ENCODE peak calls at places on chromosomes 3 and 15, in four cellular contexts. One of them, this sample, is unnamed.

GRCh38 chr15:53762916-53763315 is 3.5 kb upstream of the WDR72 start:
- DNase-seq in substantia nigra: no peak
- DNase-seq in GM23338: no peak
- DNase-seq in neural progenitor cell: no peak
- DNase-seq in this sample: no peak

GRCh38 chr15:60408438-60409105 is 10.8 kb upstream of the ANXA2 start:
- DNase-seq in substantia nigra: no peak
- DNase-seq in GM23338: no peak
- DNase-seq in neural progenitor cell: no peak
- DNase-seq in this sample: no peak

GRCh38 chr3:146577662-146578061 is 27.5 kb downstream of the PLSCR5 start:
- DNase-seq in substantia nigra: no peak
- DNase-seq in GM23338: peak
- DNase-seq in neural progenitor cell: peak
- DNase-seq in this sample: no peak

GRCh38 chr3:61136191-61136590 is 115.1 kb downstream of the FHIT start:
- DNase-seq in substantia nigra: no peak
- DNase-seq in GM23338: no peak
- DNase-seq in neural progenitor cell: no peak
- DNase-seq in this sample: no peak

GRCh38 chr15:37134699-37135131 is 34.4 kb upstream of the MEIS2 start:
- DNase-seq in substantia nigra: no peak
- DNase-seq in GM23338: peak
- DNase-seq in neural progenitor cell: peak
- DNase-seq in this sample: no peak

GRCh38 chr15:33801954-33802353 is 166.3 kb upstream of the CHRM5 start:
- DNase-seq in substantia nigra: no peak
- DNase-seq in GM23338: no peak
- DNase-seq in neural progenitor cell: no peak
- DNase-seq in this sample: no peak

GRCh38 chr15:44670087-44670945 is 6.9 kb upstream of the SPG11 start:
- DNase-seq in substantia nigra: no peak
- DNase-seq in GM23338: no peak
- DNase-seq in neural progenitor cell: no peak
- DNase-seq in this sample: no peak

GRCh38 chr3:50192689-50193141 is 1.3 kb downstream of the GNAT1 start:
- DNase-seq in substantia nigra: no peak
- DNase-seq in GM23338: peak
- DNase-seq in neural progenitor cell: peak
- DNase-seq in this sample: peak

GRCh38 chr3:12120374-12121140 is 38.2 kb downstream of the TIMP4 start:
- DNase-seq in substantia nigra: no peak
- DNase-seq in GM23338: no peak
- DNase-seq in neural progenitor cell: no peak
- DNase-seq in this sample: no peak

GRCh38 chr15:60651734-60652141 is 172.8 kb upstream of the ICE2 start:
- DNase-seq in substantia nigra: no peak
- DNase-seq in GM23338: peak
- DNase-seq in neural progenitor cell: peak
- DNase-seq in this sample: no peak

GRCh38 chr3:177944228-177944661 is 592.0 kb upstream of the KCNMB2 start:
- DNase-seq in substantia nigra: no peak
- DNase-seq in GM23338: no peak
- DNase-seq in neural progenitor cell: no peak
- DNase-seq in this sample: no peak

GRCh38 chr3:155978324-155978723 is 107.9 kb downstream of the GMPS start:
- DNase-seq in substantia nigra: no peak
- DNase-seq in GM23338: no peak
- DNase-seq in neural progenitor cell: no peak
- DNase-seq in this sample: no peak

GRCh38 chr15:95557226-95558046 is 773.1 kb upstream of the NR2F2 start:
- DNase-seq in substantia nigra: no peak
- DNase-seq in GM23338: no peak
- DNase-seq in neural progenitor cell: no peak
- DNase-seq in this sample: no peak

DNA sequence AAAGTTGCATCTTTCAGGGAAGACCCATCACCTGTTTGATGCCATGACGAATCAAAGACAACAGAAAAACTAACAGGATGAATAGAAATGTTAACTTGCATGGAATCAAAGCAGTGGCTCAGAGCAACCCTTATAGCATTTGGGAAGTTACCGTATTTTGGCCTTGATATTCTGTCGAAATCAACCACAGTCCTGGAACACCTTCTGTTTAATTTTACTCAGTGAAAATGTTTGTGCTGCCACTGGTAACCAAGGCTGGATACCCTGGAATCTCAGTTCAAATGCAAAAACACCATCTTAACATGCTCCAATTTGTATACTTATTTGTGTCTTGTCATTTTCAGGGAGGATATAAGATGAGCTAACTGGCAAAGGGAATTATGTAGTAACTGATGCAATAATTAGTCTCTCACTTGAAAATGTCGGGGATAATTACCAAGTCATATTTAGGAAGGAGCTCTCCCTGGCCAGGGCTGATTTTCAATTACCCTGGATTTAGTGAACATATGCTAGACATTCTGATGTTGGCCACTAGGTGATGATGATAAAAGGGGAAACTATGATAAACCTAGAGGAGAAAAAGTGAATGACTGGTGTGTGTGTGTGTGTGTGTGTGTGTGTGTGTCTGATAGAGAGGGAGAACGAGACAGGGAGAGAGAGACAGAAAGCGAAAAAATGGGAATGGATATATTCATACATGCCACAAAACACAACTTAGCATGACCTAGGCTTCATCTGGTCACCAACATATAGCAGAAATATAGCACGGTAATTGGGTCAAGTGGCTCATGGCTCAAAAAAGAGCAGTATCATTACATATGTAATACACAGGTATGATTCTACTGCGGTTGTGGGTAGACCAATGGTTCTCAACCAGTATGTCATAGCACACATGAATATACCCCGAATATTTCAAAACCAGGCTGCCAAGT is 19.0 kb upstream of the PRICKLE2 start:
- DNase-seq in substantia nigra: no peak
- DNase-seq in GM23338: peak
- DNase-seq in neural progenitor cell: no peak
- DNase-seq in this sample: no peak
- H3K27ac ChIP-seq in substantia nigra: no peak
- H3K27ac ChIP-seq in GM23338: no peak
- H3K27ac ChIP-seq in neural progenitor cell: no peak
- H3K27ac ChIP-seq in this sample: no peak

DNA sequence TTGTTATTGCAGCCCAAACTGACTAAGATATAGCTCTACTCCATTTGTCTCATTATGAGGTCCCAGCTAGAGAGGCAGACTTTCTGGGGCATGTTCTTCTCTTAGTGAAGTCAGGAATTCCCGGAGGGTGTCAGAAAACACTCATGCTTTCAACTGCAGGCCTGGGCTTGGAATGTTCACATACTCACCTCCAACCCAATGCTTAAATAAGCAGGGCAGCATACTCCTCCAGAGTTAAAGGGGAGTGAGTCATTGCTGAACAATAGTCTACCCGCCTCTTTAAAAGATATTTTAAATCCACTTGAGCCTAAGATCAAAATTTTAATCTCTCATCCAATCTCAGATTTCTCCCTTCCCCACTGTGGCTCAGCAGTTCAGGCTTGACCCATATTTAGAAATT is 167.8 kb upstream of the DPH6 start:
- DNase-seq in substantia nigra: no peak
- DNase-seq in GM23338: no peak
- DNase-seq in neural progenitor cell: no peak
- DNase-seq in this sample: no peak
- H3K27ac ChIP-seq in substantia nigra: no peak
- H3K27ac ChIP-seq in GM23338: no peak
- H3K27ac ChIP-seq in neural progenitor cell: no peak
- H3K27ac ChIP-seq in this sample: peak

DNA sequence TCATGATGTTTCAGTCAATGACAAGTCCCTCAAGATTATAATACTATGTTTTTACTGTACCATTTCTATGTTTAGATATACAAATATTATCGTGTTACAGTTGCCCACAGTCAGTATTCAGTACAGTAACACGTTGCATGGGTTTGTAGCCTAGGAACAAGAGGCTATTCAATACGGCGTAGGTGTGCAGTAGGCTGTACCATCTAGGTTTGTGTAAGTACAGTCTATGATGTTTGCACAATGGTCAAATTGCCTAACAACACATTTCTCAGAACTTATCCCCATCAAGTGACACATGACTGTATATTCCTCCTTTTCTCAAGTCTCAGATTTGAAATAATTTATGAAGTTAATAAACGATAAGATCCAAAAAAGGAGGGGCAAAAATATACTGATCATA is 21.7 kb downstream of the ZDHHC3 start:
- DNase-seq in substantia nigra: no peak
- DNase-seq in GM23338: no peak
- DNase-seq in neural progenitor cell: no peak
- DNase-seq in this sample: no peak
- H3K27ac ChIP-seq in substantia nigra: no peak
- H3K27ac ChIP-seq in GM23338: no peak
- H3K27ac ChIP-seq in neural progenitor cell: no peak
- H3K27ac ChIP-seq in this sample: no peak

GRCh38 chr15:72782274-72782992 is 1.1 kb downstream of the ADPGK start:
- DNase-seq in substantia nigra: no peak
- DNase-seq in GM23338: no peak
- DNase-seq in neural progenitor cell: no peak
- DNase-seq in this sample: no peak

GRCh38 chr15:72782993-72783562 is 480 bp downstream of the ADPGK start:
- DNase-seq in substantia nigra: no peak
- DNase-seq in GM23338: peak
- DNase-seq in neural progenitor cell: no peak
- DNase-seq in this sample: no peak

GRCh38 chr15:72783563-72784232 is at the start of gene ADPGK:
- DNase-seq in substantia nigra: peak
- DNase-seq in GM23338: peak
- DNase-seq in neural progenitor cell: peak
- DNase-seq in this sample: peak

GRCh38 chr15:72784233-72784876 is 797 bp upstream of the ADPGK start:
- DNase-seq in substantia nigra: no peak
- DNase-seq in GM23338: peak
- DNase-seq in neural progenitor cell: peak
- DNase-seq in this sample: no peak

DNA sequence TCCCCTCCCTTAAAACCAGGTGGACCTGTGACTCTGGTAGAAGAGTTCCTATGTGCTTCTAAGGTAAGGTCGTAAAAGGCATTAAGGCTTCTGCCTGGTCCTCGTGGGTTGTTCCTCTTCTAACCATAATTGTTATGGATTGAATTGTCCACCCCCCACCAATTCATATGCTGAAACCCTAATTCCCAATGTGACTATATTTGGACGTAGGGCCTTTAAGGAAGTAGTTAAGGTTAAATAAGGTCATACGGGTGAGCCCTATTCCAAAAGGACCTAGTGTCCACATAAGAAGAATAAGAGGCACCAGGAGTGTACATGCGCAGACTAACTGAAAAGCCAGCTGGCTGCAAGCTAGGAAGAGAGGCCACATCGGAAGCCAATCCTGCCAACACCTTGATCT is 1.9 kb downstream of the ADPGK start:
- DNase-seq in substantia nigra: no peak
- DNase-seq in GM23338: no peak
- DNase-seq in neural progenitor cell: no peak
- DNase-seq in this sample: no peak
- H3K27ac ChIP-seq in substantia nigra: no peak
- H3K27ac ChIP-seq in GM23338: no peak
- H3K27ac ChIP-seq in neural progenitor cell: no peak
- H3K27ac ChIP-seq in this sample: no peak

DNA sequence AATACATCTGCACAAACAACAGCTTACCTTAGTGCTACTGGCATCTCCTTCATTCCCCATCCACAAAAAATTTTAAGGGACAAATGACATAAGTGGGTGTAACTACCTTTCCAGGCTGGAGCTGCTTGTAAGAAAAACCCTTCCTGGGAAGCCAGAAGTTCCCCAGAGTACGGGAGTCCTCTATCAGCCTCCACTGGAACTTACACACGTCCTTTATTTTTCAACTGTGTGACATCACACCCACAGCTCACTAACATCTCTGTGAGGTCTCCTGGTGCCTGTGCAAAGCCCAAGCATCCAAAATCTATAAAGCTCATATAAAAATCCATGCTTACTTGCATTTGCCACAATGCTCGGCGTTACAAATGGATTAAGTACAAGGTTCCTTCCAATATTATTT is 27.6 kb downstream of the LRIG1 start:
- DNase-seq in substantia nigra: no peak
- DNase-seq in GM23338: no peak
- DNase-seq in neural progenitor cell: no peak
- DNase-seq in this sample: no peak
- H3K27ac ChIP-seq in substantia nigra: no peak
- H3K27ac ChIP-seq in GM23338: no peak
- H3K27ac ChIP-seq in neural progenitor cell: peak
- H3K27ac ChIP-seq in this sample: no peak

GRCh38 chr3:182970811-182971418 is 9.4 kb downstream of the DCUN1D1 start:
- DNase-seq in substantia nigra: no peak
- DNase-seq in GM23338: no peak
- DNase-seq in neural progenitor cell: no peak
- DNase-seq in this sample: no peak

GRCh38 chr3:182973047-182973446 is 7.3 kb downstream of the DCUN1D1 start:
- DNase-seq in substantia nigra: no peak
- DNase-seq in GM23338: no peak
- DNase-seq in neural progenitor cell: no peak
- DNase-seq in this sample: no peak

GRCh38 chr3:182971637-182972036 is 8.7 kb downstream of the DCUN1D1 start:
- DNase-seq in substantia nigra: no peak
- DNase-seq in GM23338: no peak
- DNase-seq in neural progenitor cell: no peak
- DNase-seq in this sample: no peak

GRCh38 chr3:182969853-182970252 is 10.5 kb downstream of the DCUN1D1 start:
- DNase-seq in substantia nigra: no peak
- DNase-seq in GM23338: no peak
- DNase-seq in neural progenitor cell: no peak
- DNase-seq in this sample: no peak

GRCh38 chr3:182972387-182972786 is 8.0 kb downstream of the DCUN1D1 start:
- DNase-seq in substantia nigra: no peak
- DNase-seq in GM23338: no peak
- DNase-seq in neural progenitor cell: no peak
- DNase-seq in this sample: no peak
- H3K27ac ChIP-seq in substantia nigra: no peak
- H3K27ac ChIP-seq in GM23338: no peak
- H3K27ac ChIP-seq in neural progenitor cell: no peak
- H3K27ac ChIP-seq in this sample: no peak

This sample was measured in caudate nucleus.